ENCODE peak calls at places on chromosomes 13 and 19, in five cellular contexts. One of them, this sample, is unnamed.

GRCh38 chr13:50650936-50651638 is 192.4 kb downstream of the DLEU7 start:
- DNase-seq in heart left ventricle: no peak
- DNase-seq in NCI-H1417: peak
- DNase-seq in heart right ventricle: no peak
- DNase-seq in NCI-H146: peak
- DNase-seq in this sample: no peak

GRCh38 chr19:17234911-17235617 is 9.0 kb downstream of the OCEL1 start:
- DNase-seq in heart left ventricle: peak
- DNase-seq in NCI-H1417: peak
- DNase-seq in heart right ventricle: peak
- DNase-seq in NCI-H146: no peak
- DNase-seq in this sample: peak

GRCh38 chr13:100240109-100240779 is 151.4 kb downstream of the PCCA start:
- DNase-seq in heart left ventricle: no peak
- DNase-seq in NCI-H1417: no peak
- DNase-seq in heart right ventricle: no peak
- DNase-seq in NCI-H146: peak
- DNase-seq in this sample: no peak

GRCh38 chr19:40389404-40390083 is 437 bp downstream of the HIPK4 start:
- DNase-seq in heart left ventricle: no peak
- DNase-seq in NCI-H1417: no peak
- DNase-seq in heart right ventricle: no peak
- DNase-seq in NCI-H146: no peak
- DNase-seq in this sample: no peak

GRCh38 chr13:91397595-91397994 is 826 bp upstream of the GPC5 start:
- DNase-seq in heart left ventricle: no peak
- DNase-seq in NCI-H1417: no peak
- DNase-seq in heart right ventricle: no peak
- DNase-seq in NCI-H146: no peak
- DNase-seq in this sample: no peak

GRCh38 chr13:65914707-65915106 is 1315.4 kb downstream of the PCDH9 start:
- DNase-seq in heart left ventricle: no peak
- DNase-seq in NCI-H1417: no peak
- DNase-seq in heart right ventricle: no peak
- DNase-seq in NCI-H146: no peak
- DNase-seq in this sample: no peak

GRCh38 chr19:46697142-46697960 is 19.6 kb downstream of the PRKD2 start:
- DNase-seq in heart left ventricle: peak
- DNase-seq in NCI-H1417: no peak
- DNase-seq in heart right ventricle: peak
- DNase-seq in NCI-H146: no peak
- DNase-seq in this sample: no peak

GRCh38 chr13:112791662-112792440 is 102.0 kb downstream of the ATP11A start:
- DNase-seq in heart left ventricle: no peak
- DNase-seq in NCI-H1417: peak
- DNase-seq in heart right ventricle: no peak
- DNase-seq in NCI-H146: no peak
- DNase-seq in this sample: no peak

GRCh38 chr13:24181991-24182702 is 21.6 kb downstream of the SPATA13 start:
- DNase-seq in heart left ventricle: no peak
- DNase-seq in NCI-H1417: no peak
- DNase-seq in heart right ventricle: no peak
- DNase-seq in NCI-H146: no peak
- DNase-seq in this sample: no peak

GRCh38 chr19:1605236-1606137 is at the start of gene UQCR11:
- DNase-seq in heart left ventricle: peak
- DNase-seq in NCI-H1417: peak
- DNase-seq in heart right ventricle: peak
- DNase-seq in NCI-H146: peak
- DNase-seq in this sample: peak

GRCh38 chr19:35194022-35194984 is 34.2 kb downstream of the FAM187B start:
- DNase-seq in heart left ventricle: no peak
- DNase-seq in NCI-H1417: peak
- DNase-seq in heart right ventricle: no peak
- DNase-seq in NCI-H146: no peak
- DNase-seq in this sample: no peak

GRCh38 chr13:75512253-75512652 is 25.4 kb downstream of the COMMD6 start:
- DNase-seq in heart left ventricle: no peak
- DNase-seq in NCI-H1417: no peak
- DNase-seq in heart right ventricle: no peak
- DNase-seq in NCI-H146: no peak
- DNase-seq in this sample: no peak

GRCh38 chr19:31670931-31671330 is 321.7 kb upstream of the TSHZ3 start:
- DNase-seq in heart left ventricle: no peak
- DNase-seq in NCI-H1417: no peak
- DNase-seq in heart right ventricle: no peak
- DNase-seq in NCI-H146: no peak
- DNase-seq in this sample: no peak

GRCh38 chr19:28578786-28579505 is 634.0 kb downstream of the UQCRFS1 start:
- DNase-seq in heart left ventricle: no peak
- DNase-seq in NCI-H1417: no peak
- DNase-seq in heart right ventricle: no peak
- DNase-seq in NCI-H146: no peak
- DNase-seq in this sample: no peak

GRCh38 chr13:97440598-97440997 is 6.6 kb downstream of the RAP2A start:
- DNase-seq in heart left ventricle: no peak
- DNase-seq in NCI-H1417: no peak
- DNase-seq in heart right ventricle: no peak
- DNase-seq in NCI-H146: no peak
- DNase-seq in this sample: no peak

This sample was measured in activated effector memory CD4-positive, alpha-beta T cell treated with anti-CD3 and anti-CD28 coated beads, Interleukin-2, amount 50 U/mL, for 16 hours.